ENCODE peak calls at places on chromosomes 5 and 9, in five cellular contexts. One of them, this sample, is unnamed.
A peak's percentile ranks its signal among the peaks of the same experiment; 100 is the strongest.

GRCh38 chr5:74167930-74168315 is 472.6 kb downstream of the ENC1 start:
- DNase-seq in mucosa of gallbladder: no peak
- DNase-seq in stimulated activated CD8-positive, alpha-beta memory T cell treated with anti-CD3 and anti-CD28 coated beads, Interleukin-2, amount 100 ng/mL, for 1 hour: no peak
- DNase-seq in activated CD4-positive, alpha-beta T cell treated with anti-CD3 and anti-CD28 coated beads for 1 hour: no peak
- DNase-seq in stimulated activated CD4-positive, alpha-beta T cell treated with anti-CD3 and anti-CD28 coated beads, Interleukin-4, amount 100 ng/mL, for 4 hours: no peak
- DNase-seq in this sample: no peak

GRCh38 chr5:79236970-79237734 is 1.2 kb downstream of the JMY start:
- DNase-seq in mucosa of gallbladder: peak; percentile 24
- DNase-seq in stimulated activated CD8-positive, alpha-beta memory T cell treated with anti-CD3 and anti-CD28 coated beads, Interleukin-2, amount 100 ng/mL, for 1 hour: no peak
- DNase-seq in activated CD4-positive, alpha-beta T cell treated with anti-CD3 and anti-CD28 coated beads for 1 hour: peak; percentile 12
- DNase-seq in stimulated activated CD4-positive, alpha-beta T cell treated with anti-CD3 and anti-CD28 coated beads, Interleukin-4, amount 100 ng/mL, for 4 hours: peak; percentile 8
- DNase-seq in this sample: peak; percentile 61

GRCh38 chr5:150285114-150285513 is 4.5 kb downstream of the CAMK2A start:
- DNase-seq in mucosa of gallbladder: no peak
- DNase-seq in stimulated activated CD8-positive, alpha-beta memory T cell treated with anti-CD3 and anti-CD28 coated beads, Interleukin-2, amount 100 ng/mL, for 1 hour: no peak
- DNase-seq in activated CD4-positive, alpha-beta T cell treated with anti-CD3 and anti-CD28 coated beads for 1 hour: no peak
- DNase-seq in stimulated activated CD4-positive, alpha-beta T cell treated with anti-CD3 and anti-CD28 coated beads, Interleukin-4, amount 100 ng/mL, for 4 hours: no peak
- DNase-seq in this sample: no peak

GRCh38 chr5:160181965-160182622 is 47.2 kb upstream of the FABP6 start:
- DNase-seq in mucosa of gallbladder: no peak
- DNase-seq in stimulated activated CD8-positive, alpha-beta memory T cell treated with anti-CD3 and anti-CD28 coated beads, Interleukin-2, amount 100 ng/mL, for 1 hour: no peak
- DNase-seq in activated CD4-positive, alpha-beta T cell treated with anti-CD3 and anti-CD28 coated beads for 1 hour: no peak
- DNase-seq in stimulated activated CD4-positive, alpha-beta T cell treated with anti-CD3 and anti-CD28 coated beads, Interleukin-4, amount 100 ng/mL, for 4 hours: no peak
- DNase-seq in this sample: no peak

GRCh38 chr5:170745481-170746061 is 38.0 kb upstream of the GABRP start:
- DNase-seq in mucosa of gallbladder: peak; percentile 47
- DNase-seq in stimulated activated CD8-positive, alpha-beta memory T cell treated with anti-CD3 and anti-CD28 coated beads, Interleukin-2, amount 100 ng/mL, for 1 hour: no peak
- DNase-seq in activated CD4-positive, alpha-beta T cell treated with anti-CD3 and anti-CD28 coated beads for 1 hour: no peak
- DNase-seq in stimulated activated CD4-positive, alpha-beta T cell treated with anti-CD3 and anti-CD28 coated beads, Interleukin-4, amount 100 ng/mL, for 4 hours: no peak
- DNase-seq in this sample: no peak

GRCh38 chr5:93055971-93056370 is 525.0 kb downstream of the NR2F1-AS1 start:
- DNase-seq in mucosa of gallbladder: no peak
- DNase-seq in stimulated activated CD8-positive, alpha-beta memory T cell treated with anti-CD3 and anti-CD28 coated beads, Interleukin-2, amount 100 ng/mL, for 1 hour: no peak
- DNase-seq in activated CD4-positive, alpha-beta T cell treated with anti-CD3 and anti-CD28 coated beads for 1 hour: no peak
- DNase-seq in stimulated activated CD4-positive, alpha-beta T cell treated with anti-CD3 and anti-CD28 coated beads, Interleukin-4, amount 100 ng/mL, for 4 hours: no peak
- DNase-seq in this sample: no peak

GRCh38 chr9:20358201-20358600 is 264.1 kb downstream of the MLLT3 start:
- DNase-seq in mucosa of gallbladder: no peak
- DNase-seq in stimulated activated CD8-positive, alpha-beta memory T cell treated with anti-CD3 and anti-CD28 coated beads, Interleukin-2, amount 100 ng/mL, for 1 hour: no peak
- DNase-seq in activated CD4-positive, alpha-beta T cell treated with anti-CD3 and anti-CD28 coated beads for 1 hour: no peak
- DNase-seq in stimulated activated CD4-positive, alpha-beta T cell treated with anti-CD3 and anti-CD28 coated beads, Interleukin-4, amount 100 ng/mL, for 4 hours: peak; percentile 7
- DNase-seq in this sample: no peak

GRCh38 chr9:9855503-9856078 is 757.2 kb downstream of the PTPRD start:
- DNase-seq in mucosa of gallbladder: no peak
- DNase-seq in stimulated activated CD8-positive, alpha-beta memory T cell treated with anti-CD3 and anti-CD28 coated beads, Interleukin-2, amount 100 ng/mL, for 1 hour: no peak
- DNase-seq in activated CD4-positive, alpha-beta T cell treated with anti-CD3 and anti-CD28 coated beads for 1 hour: no peak
- DNase-seq in stimulated activated CD4-positive, alpha-beta T cell treated with anti-CD3 and anti-CD28 coated beads, Interleukin-4, amount 100 ng/mL, for 4 hours: no peak
- DNase-seq in this sample: no peak

GRCh38 chr9:38622083-38622674 is 1.8 kb upstream of the ANKRD18A start:
- DNase-seq in mucosa of gallbladder: no peak
- DNase-seq in stimulated activated CD8-positive, alpha-beta memory T cell treated with anti-CD3 and anti-CD28 coated beads, Interleukin-2, amount 100 ng/mL, for 1 hour: no peak
- DNase-seq in activated CD4-positive, alpha-beta T cell treated with anti-CD3 and anti-CD28 coated beads for 1 hour: no peak
- DNase-seq in stimulated activated CD4-positive, alpha-beta T cell treated with anti-CD3 and anti-CD28 coated beads, Interleukin-4, amount 100 ng/mL, for 4 hours: no peak
- DNase-seq in this sample: peak; percentile 48

GRCh38 chr9:98081477-98082219 is 25.1 kb downstream of the NANS start:
- DNase-seq in mucosa of gallbladder: peak; percentile 41
- DNase-seq in stimulated activated CD8-positive, alpha-beta memory T cell treated with anti-CD3 and anti-CD28 coated beads, Interleukin-2, amount 100 ng/mL, for 1 hour: no peak
- DNase-seq in activated CD4-positive, alpha-beta T cell treated with anti-CD3 and anti-CD28 coated beads for 1 hour: no peak
- DNase-seq in stimulated activated CD4-positive, alpha-beta T cell treated with anti-CD3 and anti-CD28 coated beads, Interleukin-4, amount 100 ng/mL, for 4 hours: peak; percentile 72
- DNase-seq in this sample: no peak

GRCh38 chr9:81266086-81266485 is 423.3 kb downstream of the TLE1 start:
- DNase-seq in mucosa of gallbladder: no peak
- DNase-seq in stimulated activated CD8-positive, alpha-beta memory T cell treated with anti-CD3 and anti-CD28 coated beads, Interleukin-2, amount 100 ng/mL, for 1 hour: no peak
- DNase-seq in activated CD4-positive, alpha-beta T cell treated with anti-CD3 and anti-CD28 coated beads for 1 hour: no peak
- DNase-seq in stimulated activated CD4-positive, alpha-beta T cell treated with anti-CD3 and anti-CD28 coated beads, Interleukin-4, amount 100 ng/mL, for 4 hours: no peak
- DNase-seq in this sample: no peak

GRCh38 chr5:174409070-174409469 is 315.3 kb upstream of the MSX2 start:
- DNase-seq in mucosa of gallbladder: no peak
- DNase-seq in stimulated activated CD8-positive, alpha-beta memory T cell treated with anti-CD3 and anti-CD28 coated beads, Interleukin-2, amount 100 ng/mL, for 1 hour: no peak
- DNase-seq in activated CD4-positive, alpha-beta T cell treated with anti-CD3 and anti-CD28 coated beads for 1 hour: no peak
- DNase-seq in stimulated activated CD4-positive, alpha-beta T cell treated with anti-CD3 and anti-CD28 coated beads, Interleukin-4, amount 100 ng/mL, for 4 hours: no peak
- DNase-seq in this sample: no peak

GRCh38 chr9:6931913-6932312 is 174.1 kb downstream of the KDM4C start:
- DNase-seq in mucosa of gallbladder: peak; percentile 21
- DNase-seq in stimulated activated CD8-positive, alpha-beta memory T cell treated with anti-CD3 and anti-CD28 coated beads, Interleukin-2, amount 100 ng/mL, for 1 hour: no peak
- DNase-seq in activated CD4-positive, alpha-beta T cell treated with anti-CD3 and anti-CD28 coated beads for 1 hour: no peak
- DNase-seq in stimulated activated CD4-positive, alpha-beta T cell treated with anti-CD3 and anti-CD28 coated beads, Interleukin-4, amount 100 ng/mL, for 4 hours: peak; percentile 31
- DNase-seq in this sample: peak; percentile 55

GRCh38 chr9:136705564-136705963 is 6.8 kb upstream of the DIPK1B start:
- DNase-seq in mucosa of gallbladder: no peak
- DNase-seq in stimulated activated CD8-positive, alpha-beta memory T cell treated with anti-CD3 and anti-CD28 coated beads, Interleukin-2, amount 100 ng/mL, for 1 hour: no peak
- DNase-seq in activated CD4-positive, alpha-beta T cell treated with anti-CD3 and anti-CD28 coated beads for 1 hour: no peak
- DNase-seq in stimulated activated CD4-positive, alpha-beta T cell treated with anti-CD3 and anti-CD28 coated beads, Interleukin-4, amount 100 ng/mL, for 4 hours: no peak
- DNase-seq in this sample: no peak

GRCh38 chr5:157335534-157336422 is 69.9 kb downstream of the CYFIP2 start:
- DNase-seq in mucosa of gallbladder: no peak
- DNase-seq in stimulated activated CD8-positive, alpha-beta memory T cell treated with anti-CD3 and anti-CD28 coated beads, Interleukin-2, amount 100 ng/mL, for 1 hour: no peak
- DNase-seq in activated CD4-positive, alpha-beta T cell treated with anti-CD3 and anti-CD28 coated beads for 1 hour: no peak
- DNase-seq in stimulated activated CD4-positive, alpha-beta T cell treated with anti-CD3 and anti-CD28 coated beads, Interleukin-4, amount 100 ng/mL, for 4 hours: no peak
- DNase-seq in this sample: no peak

GRCh38 chr9:83432104-83432627 is 106.0 kb downstream of the FRMD3 start:
- DNase-seq in mucosa of gallbladder: peak; percentile 89
- DNase-seq in stimulated activated CD8-positive, alpha-beta memory T cell treated with anti-CD3 and anti-CD28 coated beads, Interleukin-2, amount 100 ng/mL, for 1 hour: no peak
- DNase-seq in activated CD4-positive, alpha-beta T cell treated with anti-CD3 and anti-CD28 coated beads for 1 hour: no peak
- DNase-seq in stimulated activated CD4-positive, alpha-beta T cell treated with anti-CD3 and anti-CD28 coated beads, Interleukin-4, amount 100 ng/mL, for 4 hours: no peak
- DNase-seq in this sample: peak; percentile 93

GRCh38 chr5:64861281-64861680 is 92.6 kb downstream of the CWC27 start:
- DNase-seq in mucosa of gallbladder: no peak
- DNase-seq in stimulated activated CD8-positive, alpha-beta memory T cell treated with anti-CD3 and anti-CD28 coated beads, Interleukin-2, amount 100 ng/mL, for 1 hour: no peak
- DNase-seq in activated CD4-positive, alpha-beta T cell treated with anti-CD3 and anti-CD28 coated beads for 1 hour: no peak
- DNase-seq in stimulated activated CD4-positive, alpha-beta T cell treated with anti-CD3 and anti-CD28 coated beads, Interleukin-4, amount 100 ng/mL, for 4 hours: no peak
- DNase-seq in this sample: no peak

GRCh38 chr9:109198736-109199384 is 31.8 kb upstream of the FRRS1L start:
- DNase-seq in mucosa of gallbladder: no peak
- DNase-seq in stimulated activated CD8-positive, alpha-beta memory T cell treated with anti-CD3 and anti-CD28 coated beads, Interleukin-2, amount 100 ng/mL, for 1 hour: no peak
- DNase-seq in activated CD4-positive, alpha-beta T cell treated with anti-CD3 and anti-CD28 coated beads for 1 hour: no peak
- DNase-seq in stimulated activated CD4-positive, alpha-beta T cell treated with anti-CD3 and anti-CD28 coated beads, Interleukin-4, amount 100 ng/mL, for 4 hours: no peak
- DNase-seq in this sample: no peak

GRCh38 chr5:67331296-67331925 is 134.8 kb upstream of the CD180 start:
- DNase-seq in mucosa of gallbladder: no peak
- DNase-seq in stimulated activated CD8-positive, alpha-beta memory T cell treated with anti-CD3 and anti-CD28 coated beads, Interleukin-2, amount 100 ng/mL, for 1 hour: no peak
- DNase-seq in activated CD4-positive, alpha-beta T cell treated with anti-CD3 and anti-CD28 coated beads for 1 hour: no peak
- DNase-seq in stimulated activated CD4-positive, alpha-beta T cell treated with anti-CD3 and anti-CD28 coated beads, Interleukin-4, amount 100 ng/mL, for 4 hours: no peak
- DNase-seq in this sample: no peak

GRCh38 chr5:14816374-14816998 is 55.1 kb downstream of the ANKH start:
- DNase-seq in mucosa of gallbladder: no peak
- DNase-seq in stimulated activated CD8-positive, alpha-beta memory T cell treated with anti-CD3 and anti-CD28 coated beads, Interleukin-2, amount 100 ng/mL, for 1 hour: no peak
- DNase-seq in activated CD4-positive, alpha-beta T cell treated with anti-CD3 and anti-CD28 coated beads for 1 hour: no peak
- DNase-seq in stimulated activated CD4-positive, alpha-beta T cell treated with anti-CD3 and anti-CD28 coated beads, Interleukin-4, amount 100 ng/mL, for 4 hours: no peak
- DNase-seq in this sample: no peak

GRCh38 chr5:146527785-146528184 is 11.8 kb upstream of the GPR151 start:
- DNase-seq in mucosa of gallbladder: no peak
- DNase-seq in stimulated activated CD8-positive, alpha-beta memory T cell treated with anti-CD3 and anti-CD28 coated beads, Interleukin-2, amount 100 ng/mL, for 1 hour: no peak
- DNase-seq in activated CD4-positive, alpha-beta T cell treated with anti-CD3 and anti-CD28 coated beads for 1 hour: no peak
- DNase-seq in stimulated activated CD4-positive, alpha-beta T cell treated with anti-CD3 and anti-CD28 coated beads, Interleukin-4, amount 100 ng/mL, for 4 hours: no peak
- DNase-seq in this sample: no peak

GRCh38 chr5:157295247-157295646 is 29.3 kb downstream of the CYFIP2 start:
- DNase-seq in mucosa of gallbladder: no peak
- DNase-seq in stimulated activated CD8-positive, alpha-beta memory T cell treated with anti-CD3 and anti-CD28 coated beads, Interleukin-2, amount 100 ng/mL, for 1 hour: no peak
- DNase-seq in activated CD4-positive, alpha-beta T cell treated with anti-CD3 and anti-CD28 coated beads for 1 hour: no peak
- DNase-seq in stimulated activated CD4-positive, alpha-beta T cell treated with anti-CD3 and anti-CD28 coated beads, Interleukin-4, amount 100 ng/mL, for 4 hours: no peak
- DNase-seq in this sample: no peak

GRCh38 chr5:136235316-136235715 is 42.4 kb upstream of the SMIM32 start:
- DNase-seq in mucosa of gallbladder: peak; percentile 24
- DNase-seq in stimulated activated CD8-positive, alpha-beta memory T cell treated with anti-CD3 and anti-CD28 coated beads, Interleukin-2, amount 100 ng/mL, for 1 hour: no peak
- DNase-seq in activated CD4-positive, alpha-beta T cell treated with anti-CD3 and anti-CD28 coated beads for 1 hour: no peak
- DNase-seq in stimulated activated CD4-positive, alpha-beta T cell treated with anti-CD3 and anti-CD28 coated beads, Interleukin-4, amount 100 ng/mL, for 4 hours: no peak
- DNase-seq in this sample: no peak

GRCh38 chr5:116650964-116651363 is 76.3 kb upstream of the SEMA6A start:
- DNase-seq in mucosa of gallbladder: no peak
- DNase-seq in stimulated activated CD8-positive, alpha-beta memory T cell treated with anti-CD3 and anti-CD28 coated beads, Interleukin-2, amount 100 ng/mL, for 1 hour: no peak
- DNase-seq in activated CD4-positive, alpha-beta T cell treated with anti-CD3 and anti-CD28 coated beads for 1 hour: no peak
- DNase-seq in stimulated activated CD4-positive, alpha-beta T cell treated with anti-CD3 and anti-CD28 coated beads, Interleukin-4, amount 100 ng/mL, for 4 hours: no peak
- DNase-seq in this sample: no peak

GRCh38 chr5:73388371-73388684 is 60.2 kb downstream of the FOXD1 start:
- DNase-seq in mucosa of gallbladder: no peak
- DNase-seq in stimulated activated CD8-positive, alpha-beta memory T cell treated with anti-CD3 and anti-CD28 coated beads, Interleukin-2, amount 100 ng/mL, for 1 hour: no peak
- DNase-seq in activated CD4-positive, alpha-beta T cell treated with anti-CD3 and anti-CD28 coated beads for 1 hour: no peak
- DNase-seq in stimulated activated CD4-positive, alpha-beta T cell treated with anti-CD3 and anti-CD28 coated beads, Interleukin-4, amount 100 ng/mL, for 4 hours: no peak
- DNase-seq in this sample: no peak

GRCh38 chr5:132019857-132020555 is 8.5 kb upstream of the ACSL6 start:
- DNase-seq in mucosa of gallbladder: peak; percentile 10
- DNase-seq in stimulated activated CD8-positive, alpha-beta memory T cell treated with anti-CD3 and anti-CD28 coated beads, Interleukin-2, amount 100 ng/mL, for 1 hour: peak; percentile 24
- DNase-seq in activated CD4-positive, alpha-beta T cell treated with anti-CD3 and anti-CD28 coated beads for 1 hour: peak; percentile 41
- DNase-seq in stimulated activated CD4-positive, alpha-beta T cell treated with anti-CD3 and anti-CD28 coated beads, Interleukin-4, amount 100 ng/mL, for 4 hours: peak; percentile 79
- DNase-seq in this sample: no peak

GRCh38 chr5:76082790-76083554 is at the start of gene SV2C:
- DNase-seq in mucosa of gallbladder: no peak
- DNase-seq in stimulated activated CD8-positive, alpha-beta memory T cell treated with anti-CD3 and anti-CD28 coated beads, Interleukin-2, amount 100 ng/mL, for 1 hour: no peak
- DNase-seq in activated CD4-positive, alpha-beta T cell treated with anti-CD3 and anti-CD28 coated beads for 1 hour: no peak
- DNase-seq in stimulated activated CD4-positive, alpha-beta T cell treated with anti-CD3 and anti-CD28 coated beads, Interleukin-4, amount 100 ng/mL, for 4 hours: peak; percentile 20
- DNase-seq in this sample: no peak

GRCh38 chr5:64418013-64418412 is 87.8 kb upstream of the RGS7BP start:
- DNase-seq in mucosa of gallbladder: no peak
- DNase-seq in stimulated activated CD8-positive, alpha-beta memory T cell treated with anti-CD3 and anti-CD28 coated beads, Interleukin-2, amount 100 ng/mL, for 1 hour: no peak
- DNase-seq in activated CD4-positive, alpha-beta T cell treated with anti-CD3 and anti-CD28 coated beads for 1 hour: no peak
- DNase-seq in stimulated activated CD4-positive, alpha-beta T cell treated with anti-CD3 and anti-CD28 coated beads, Interleukin-4, amount 100 ng/mL, for 4 hours: no peak
- DNase-seq in this sample: no peak

GRCh38 chr5:123422433-123423277 is 548 bp downstream of the CEP120 start:
- DNase-seq in mucosa of gallbladder: no peak
- DNase-seq in stimulated activated CD8-positive, alpha-beta memory T cell treated with anti-CD3 and anti-CD28 coated beads, Interleukin-2, amount 100 ng/mL, for 1 hour: no peak
- DNase-seq in activated CD4-positive, alpha-beta T cell treated with anti-CD3 and anti-CD28 coated beads for 1 hour: no peak
- DNase-seq in stimulated activated CD4-positive, alpha-beta T cell treated with anti-CD3 and anti-CD28 coated beads, Interleukin-4, amount 100 ng/mL, for 4 hours: peak; percentile 4
- DNase-seq in this sample: peak; percentile 21

This sample was measured in body of pancreas.